ENCODE peak calls at places on chromosomes 5 and 9, in six cellular contexts. N, T, C, I, G and M are unnamed samples.

GRCh38 chr9:73523391-73523790 is 371.7 kb downstream of the ANXA1 start:
- DNase-seq in N (no peak), T (no peak), C (no peak), I (no peak), G (no peak), M (no peak)

GRCh38 chr5:171369898-171370297 is 17.8 kb upstream of the NPM1 start:
- DNase-seq in N (no peak), T (no peak), C (no peak), I (no peak), G (no peak), M (no peak)

GRCh38 chr9:93290495-93291434 is 106.8 kb downstream of the WNK2 start:
- DNase-seq in N (no peak), T (no peak), C (no peak), I (no peak), G (no peak), M (no peak)

GRCh38 chr9:26947736-26948135 is 694 bp upstream of the PLAA start:
- DNase-seq in N (no peak), T (no peak), C (peak; percentile 13), I (no peak), G (no peak), M (no peak)

GRCh38 chr5:90473321-90474234 is 993 bp downstream of the MBLAC2 start:
- DNase-seq in N (no peak), T (peak; percentile 44), C (peak; percentile 55), I (peak; percentile 12), G (no peak), M (no peak)

GRCh38 chr5:136686192-136686872 is 321.0 kb upstream of the TRPC7 start:
- DNase-seq in N (no peak), T (no peak), C (no peak), I (peak; percentile 10), G (no peak), M (no peak)

GRCh38 chr5:56192246-56192645 is 40.9 kb downstream of the ANKRD55 start:
- DNase-seq in N (no peak), T (no peak), C (no peak), I (no peak), G (no peak), M (no peak)

GRCh38 chr5:10286552-10287227 is 21.0 kb downstream of the CMBL start:
- DNase-seq in N (no peak), T (peak; percentile 25), C (no peak), I (no peak), G (peak; percentile 27), M (no peak)

GRCh38 chr5:2684606-2685005 is 66.9 kb downstream of the IRX2 start:
- DNase-seq in N (no peak), T (no peak), C (no peak), I (no peak), G (no peak), M (no peak)

GRCh38 chr5:5063533-5063953 is 76.6 kb upstream of the ADAMTS16 start:
- DNase-seq in N (no peak), T (no peak), C (no peak), I (peak; percentile 83), G (no peak), M (no peak)
- TF ChIP-seq CTCF in N (peak; percentile 56), T (no peak), C (peak; percentile 21), I (peak; percentile 49), G (no peak), M (peak; percentile 20)

GRCh38 chr5:39422886-39423285 is 1.9 kb downstream of the DAB2 start:
- DNase-seq in N (no peak), T (no peak), C (no peak), I (peak; percentile 56), G (no peak), M (no peak)
- H3K27me3 ChIP-seq in N (peaks cover 4% of the 10 kb centered on the region), T (peaks cover 10% of the 10 kb centered on the region), C (peaks cover 49% of the 10 kb centered on the region), I (no peaks in the 10 kb centered on the region), G (peaks cover 21% of the 10 kb centered on the region), M (no peaks in the 10 kb centered on the region)

DNA sequence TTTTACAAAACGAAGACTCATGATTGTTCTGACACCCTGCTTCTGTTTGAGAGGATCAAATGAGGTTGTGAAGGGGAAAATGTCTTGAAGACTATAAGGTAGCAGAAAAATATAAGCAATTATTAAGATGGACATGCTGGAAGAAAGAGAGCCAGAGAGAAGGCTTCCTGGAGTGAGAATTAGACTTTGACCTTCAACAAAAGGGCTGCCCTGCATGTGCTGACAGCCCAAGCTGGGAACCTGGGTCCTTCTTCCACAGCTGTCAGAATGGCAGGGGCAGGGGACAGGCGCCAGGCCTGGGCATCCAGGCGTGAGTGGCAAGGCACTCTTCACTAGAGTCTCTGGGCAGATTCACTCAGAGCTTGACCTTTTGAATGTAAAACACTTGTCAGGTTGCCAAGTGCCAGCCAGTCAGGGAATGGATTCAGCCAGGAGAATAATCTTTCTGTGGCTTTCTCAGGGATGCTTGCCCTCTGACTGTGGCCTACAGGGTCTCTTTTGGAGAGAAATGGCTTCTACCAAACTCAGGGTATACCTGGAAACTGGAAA is 119.1 kb upstream of the CLINT1 start:
- DNase-seq in N (no peak), T (no peak), C (no peak), I (no peak), G (peak; percentile 24), M (no peak)
- H3K4me3 ChIP-seq in N (no peak overlapping the region), T (no peak overlapping the region), C (no peak overlapping the region), I (no peak overlapping the region), G (no peak overlapping the region), M (no peak overlapping the region)

DNA sequence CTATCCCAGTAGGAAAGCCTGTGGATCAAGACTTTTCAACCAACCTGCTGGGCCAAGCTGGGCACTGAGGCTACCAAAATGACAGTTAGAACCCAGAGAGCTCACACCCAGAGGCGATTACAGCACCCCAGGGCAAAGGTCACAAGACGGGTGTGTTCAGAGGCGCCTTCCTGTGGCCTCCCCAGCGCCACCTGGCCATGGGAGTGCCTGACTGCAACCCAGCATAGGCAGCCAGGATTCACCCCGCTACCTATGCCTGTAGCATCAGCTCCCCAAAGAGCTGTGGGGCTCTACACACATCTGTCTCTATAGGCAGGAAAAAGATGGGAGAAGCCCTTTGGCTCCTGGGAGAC is 33.5 kb downstream of the PDGFRB start:
- DNase-seq in N (peak; percentile 39), T (peak; percentile 57), C (no peak), I (peak; percentile 56), G (no peak), M (no peak)
- TF ChIP-seq CTCF in N (peak; percentile 69), T (no peak), C (peak; percentile 41), I (peak; percentile 86), G (peak; percentile 10), M (peak; percentile 4)

DNA sequence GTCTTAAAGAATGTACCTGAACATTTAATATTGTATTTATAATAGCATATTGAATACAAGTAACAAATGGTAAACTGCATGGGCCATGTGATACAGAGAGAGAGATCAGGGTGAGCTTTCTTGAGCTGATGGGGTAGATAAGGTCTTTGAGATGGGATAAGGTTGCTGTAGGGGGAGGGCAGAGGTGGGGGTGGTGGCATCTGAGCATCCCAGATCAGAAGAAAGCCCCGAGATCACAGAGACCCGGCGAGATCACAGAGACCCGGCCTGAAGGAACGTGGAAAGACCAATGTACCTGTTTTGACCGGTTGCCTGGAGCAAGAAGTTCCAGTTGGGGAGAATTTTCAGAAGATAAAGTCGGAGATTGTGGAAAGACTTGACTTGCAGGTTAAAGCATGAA is 6.6 kb downstream of the SMARCA2 start:
- DNase-seq in N (no peak), T (no peak), C (peak; percentile 36), I (no peak), G (no peak), M (no peak)
- H3K27me3 ChIP-seq in N (no peaks in the 10 kb centered on the region), T (no peaks in the 10 kb centered on the region), C (no peaks in the 10 kb centered on the region), I (no peaks in the 10 kb centered on the region), G (no peaks in the 10 kb centered on the region), M (no peaks in the 10 kb centered on the region)

GRCh38 chr5:173247504-173247903 is 12.5 kb upstream of the NKX2-5 start:
- DNase-seq in N (no peak), T (no peak), C (no peak), I (no peak), G (no peak), M (no peak)

GRCh38 chr5:173245319-173246134 is 10.5 kb upstream of the NKX2-5 start:
- DNase-seq in N (no peak), T (no peak), C (no peak), I (no peak), G (peak; percentile 37), M (no peak)

GRCh38 chr5:173243808-173244305 is 8.9 kb upstream of the NKX2-5 start:
- DNase-seq in N (no peak), T (no peak), C (no peak), I (no peak), G (no peak), M (no peak)

GRCh38 chr5:173247050-173247449 is 12.0 kb upstream of the NKX2-5 start:
- DNase-seq in N (no peak), T (no peak), C (no peak), I (no peak), G (no peak), M (no peak)

GRCh38 chr5:173246135-173246495 is 11.1 kb upstream of the NKX2-5 start:
- DNase-seq in N (no peak), T (no peak), C (no peak), I (no peak), G (no peak), M (no peak)
- H3K4me3 ChIP-seq in N (no peak overlapping the region), T (no peak overlapping the region), C (no peak overlapping the region), I (no peak overlapping the region), G (peak overlapping the region; percentile 76), M (no peak overlapping the region)

GRCh38 chr5:60540855-60541805 is 158.8 kb downstream of the DEPDC1B start:
- DNase-seq in N (peak; percentile 78), T (no peak), C (no peak), I (peak; percentile 32), G (no peak), M (no peak)
- TF ChIP-seq CTCF in N (peak; percentile 19), T (no peak), C (no peak), I (no peak), G (no peak), M (no peak)